ENCODE peak calls at places on chromosomes 2 and 18, in eight cellular contexts. B is T1000; S is naive thymus-derived CD8-positive, alpha-beta T cell; H is EH; K is A549; Q is activated naive CD4-positive, alpha-beta T cell treated with Interleukin-2 at 50 U/mL for 16 hours; V is activated T-helper 1 cell treated with Interleukin-2 at 50 U/mL for 16 hours; C is RCC 7860. R is an unnamed sample.

GRCh38 chr18:47560693-47561092 is 309.2 kb upstream of the SKOR2 start:
- DNase-seq in K (no peak), Q (no peak), H (no peak), V (no peak), C (no peak), B (no peak), S (no peak), R (no peak)

GRCh38 chr2:23566236-23567142 is 181.5 kb downstream of the KLHL29 start:
- DNase-seq in V (no peak), S (peak), C (no peak), Q (no peak), K (peak), B (no peak), H (peak), R (no peak)

GRCh38 chr18:49061906-49062831 is 111.4 kb upstream of the SMAD7 start:
- DNase-seq in C (no peak), B (no peak), V (no peak), Q (no peak), S (no peak), H (no peak), K (no peak), R (no peak)

GRCh38 chr2:211498551-211499205 is 942.3 kb downstream of the CPS1 start:
- DNase-seq in K (no peak), V (no peak), Q (no peak), S (no peak), H (no peak), C (no peak), B (no peak), R (no peak)

GRCh38 chr18:46334200-46334553 is 230.0 kb downstream of the HAUS1 start:
- DNase-seq in H (no peak), K (no peak), B (no peak), S (no peak), V (no peak), Q (no peak), C (no peak), R (no peak)

GRCh38 chr2:212381428-212382102 is 157.0 kb downstream of the ERBB4 start:
- DNase-seq in V (no peak), K (no peak), B (no peak), C (no peak), H (no peak), Q (no peak), S (no peak), R (no peak)

GRCh38 chr2:235963853-235964577 is 204.2 kb downstream of the GBX2 start:
- DNase-seq in K (no peak), Q (no peak), B (no peak), S (no peak), C (no peak), V (no peak), H (no peak), R (no peak)

GRCh38 chr2:38945372-38945771 is 55.7 kb downstream of the ARHGEF33 start:
- DNase-seq in Q (no peak), B (no peak), V (no peak), H (no peak), S (no peak), K (no peak), C (no peak), R (no peak)